ENCODE peak calls at places on chromosomes 13 and 19, in six cellular contexts. One of them, this sample, is unnamed. For H3K27me3, the result is how much of the 10 kb centered on the place peaks cover.

GRCh38 chr13:30845297-30846214 is 60.5 kb upstream of the MEDAG start:
- DNase-seq in esophagus muscularis mucosa: no peak
- DNase-seq in tibial nerve: no peak
- DNase-seq in brain microvascular endothelial cell: no peak
- DNase-seq in cardiac muscle cell: no peak
- DNase-seq in A673: no peak
- DNase-seq in this sample: no peak

GRCh38 chr13:46168341-46168740 is 13.6 kb downstream of the LCP1 start:
- DNase-seq in esophagus muscularis mucosa: no peak
- DNase-seq in tibial nerve: peak
- DNase-seq in brain microvascular endothelial cell: peak
- DNase-seq in cardiac muscle cell: no peak
- DNase-seq in A673: no peak
- DNase-seq in this sample: no peak

GRCh38 chr19:30165228-30165813 is 206.9 kb upstream of the ZNF536 start:
- DNase-seq in esophagus muscularis mucosa: peak
- DNase-seq in tibial nerve: no peak
- DNase-seq in brain microvascular endothelial cell: no peak
- DNase-seq in cardiac muscle cell: no peak
- DNase-seq in A673: no peak
- DNase-seq in this sample: no peak

GRCh38 chr13:67147257-67148218 is 82.6 kb downstream of the PCDH9 start:
- DNase-seq in esophagus muscularis mucosa: no peak
- DNase-seq in tibial nerve: no peak
- DNase-seq in brain microvascular endothelial cell: peak
- DNase-seq in cardiac muscle cell: peak
- DNase-seq in A673: no peak
- DNase-seq in this sample: no peak

GRCh38 chr13:71217827-71218226 is 649.2 kb downstream of the DACH1 start:
- DNase-seq in esophagus muscularis mucosa: no peak
- DNase-seq in tibial nerve: no peak
- DNase-seq in brain microvascular endothelial cell: no peak
- DNase-seq in cardiac muscle cell: no peak
- DNase-seq in A673: no peak
- DNase-seq in this sample: no peak

GRCh38 chr13:56216221-56216620 is 924.5 kb upstream of the PRR20A start:
- DNase-seq in esophagus muscularis mucosa: no peak
- DNase-seq in tibial nerve: no peak
- DNase-seq in brain microvascular endothelial cell: no peak
- DNase-seq in cardiac muscle cell: no peak
- DNase-seq in A673: no peak
- DNase-seq in this sample: no peak

GRCh38 chr19:17775991-17776803 is 18.7 kb upstream of the B3GNT3 start:
- DNase-seq in esophagus muscularis mucosa: no peak
- DNase-seq in tibial nerve: no peak
- DNase-seq in brain microvascular endothelial cell: no peak
- DNase-seq in cardiac muscle cell: no peak
- DNase-seq in A673: no peak
- DNase-seq in this sample: no peak

GRCh38 chr19:55675661-55676354 is 782 bp downstream of the EPN1 start:
- DNase-seq in esophagus muscularis mucosa: no peak
- DNase-seq in tibial nerve: no peak
- DNase-seq in brain microvascular endothelial cell: no peak
- DNase-seq in cardiac muscle cell: no peak
- DNase-seq in A673: no peak
- DNase-seq in this sample: no peak

GRCh38 chr13:20702945-20703784 is at the start of gene IL17D:
- DNase-seq in esophagus muscularis mucosa: no peak
- DNase-seq in tibial nerve: no peak
- DNase-seq in brain microvascular endothelial cell: no peak
- DNase-seq in cardiac muscle cell: peak
- DNase-seq in A673: peak
- DNase-seq in this sample: no peak

GRCh38 chr13:109101550-109102144 is 472.2 kb downstream of the MYO16 start:
- DNase-seq in esophagus muscularis mucosa: no peak
- DNase-seq in tibial nerve: no peak
- DNase-seq in brain microvascular endothelial cell: no peak
- DNase-seq in cardiac muscle cell: no peak
- DNase-seq in A673: no peak
- DNase-seq in this sample: no peak

GRCh38 chr19:4301590-4302237 is 475 bp downstream of the TMIGD2 start:
- DNase-seq in esophagus muscularis mucosa: no peak
- DNase-seq in tibial nerve: no peak
- DNase-seq in brain microvascular endothelial cell: no peak
- DNase-seq in cardiac muscle cell: no peak
- DNase-seq in A673: no peak
- DNase-seq in this sample: no peak

GRCh38 chr13:40388617-40389016 is 277.8 kb downstream of the FOXO1 start:
- DNase-seq in esophagus muscularis mucosa: peak
- DNase-seq in tibial nerve: no peak
- DNase-seq in brain microvascular endothelial cell: peak
- DNase-seq in cardiac muscle cell: no peak
- DNase-seq in A673: no peak
- DNase-seq in this sample: no peak

GRCh38 chr19:39424934-39425333 is 10.8 kb downstream of the RPS16 start:
- DNase-seq in esophagus muscularis mucosa: no peak
- DNase-seq in tibial nerve: no peak
- DNase-seq in brain microvascular endothelial cell: no peak
- DNase-seq in cardiac muscle cell: no peak
- DNase-seq in A673: no peak
- DNase-seq in this sample: no peak

GRCh38 chr19:48249502-48250014 is 6.2 kb downstream of the CARD8 start:
- DNase-seq in esophagus muscularis mucosa: no peak
- DNase-seq in tibial nerve: peak
- DNase-seq in brain microvascular endothelial cell: no peak
- DNase-seq in cardiac muscle cell: no peak
- DNase-seq in A673: peak
- DNase-seq in this sample: no peak

GRCh38 chr19:46660008-46660517 is 919 bp downstream of the DACT3 start:
- DNase-seq in esophagus muscularis mucosa: no peak
- DNase-seq in tibial nerve: no peak
- DNase-seq in brain microvascular endothelial cell: no peak
- DNase-seq in cardiac muscle cell: peak
- DNase-seq in A673: peak
- DNase-seq in this sample: no peak

GRCh38 chr19:45030825-45031224 is 8.0 kb upstream of the CLASRP start:
- DNase-seq in esophagus muscularis mucosa: no peak
- DNase-seq in tibial nerve: no peak
- DNase-seq in brain microvascular endothelial cell: no peak
- DNase-seq in cardiac muscle cell: no peak
- DNase-seq in A673: no peak
- DNase-seq in this sample: no peak

GRCh38 chr13:113562866-113563265 is 21.7 kb upstream of the TFDP1 start:
- DNase-seq in esophagus muscularis mucosa: peak
- DNase-seq in tibial nerve: no peak
- DNase-seq in brain microvascular endothelial cell: no peak
- DNase-seq in cardiac muscle cell: no peak
- DNase-seq in A673: no peak
- DNase-seq in this sample: peak

GRCh38 chr19:14139944-14140343 is 3.6 kb upstream of the ASF1B start:
- DNase-seq in esophagus muscularis mucosa: no peak
- DNase-seq in tibial nerve: no peak
- DNase-seq in brain microvascular endothelial cell: no peak
- DNase-seq in cardiac muscle cell: no peak
- DNase-seq in A673: no peak
- DNase-seq in this sample: no peak

GRCh38 chr13:69474286-69474685 is 633.3 kb upstream of the ATXN8OS start:
- DNase-seq in esophagus muscularis mucosa: no peak
- DNase-seq in tibial nerve: no peak
- DNase-seq in brain microvascular endothelial cell: no peak
- DNase-seq in cardiac muscle cell: no peak
- DNase-seq in A673: no peak
- DNase-seq in this sample: no peak

GRCh38 chr19:10701955-10702307 is 692 bp downstream of the QTRT1 start:
- DNase-seq in esophagus muscularis mucosa: no peak
- DNase-seq in tibial nerve: no peak
- DNase-seq in brain microvascular endothelial cell: no peak
- DNase-seq in cardiac muscle cell: peak
- DNase-seq in A673: peak
- DNase-seq in this sample: no peak

GRCh38 chr13:109924376-109924775 is 138.0 kb upstream of the IRS2 start:
- DNase-seq in esophagus muscularis mucosa: no peak
- DNase-seq in tibial nerve: no peak
- DNase-seq in brain microvascular endothelial cell: no peak
- DNase-seq in cardiac muscle cell: no peak
- DNase-seq in A673: no peak
- DNase-seq in this sample: no peak

GRCh38 chr13:39688699-39689405 is 33.4 kb downstream of the COG6 start:
- DNase-seq in esophagus muscularis mucosa: no peak
- DNase-seq in tibial nerve: no peak
- DNase-seq in brain microvascular endothelial cell: peak
- DNase-seq in cardiac muscle cell: no peak
- DNase-seq in A673: no peak
- DNase-seq in this sample: no peak

GRCh38 chr13:103517066-103517767 is 451.0 kb upstream of the SLC10A2 start:
- DNase-seq in esophagus muscularis mucosa: no peak
- DNase-seq in tibial nerve: no peak
- DNase-seq in brain microvascular endothelial cell: no peak
- DNase-seq in cardiac muscle cell: peak
- DNase-seq in A673: no peak
- DNase-seq in this sample: no peak

GRCh38 chr13:27943951-27944350 is 24.2 kb downstream of the PDX1 start:
- DNase-seq in esophagus muscularis mucosa: peak
- DNase-seq in tibial nerve: no peak
- DNase-seq in brain microvascular endothelial cell: no peak
- DNase-seq in cardiac muscle cell: no peak
- DNase-seq in A673: no peak
- DNase-seq in this sample: no peak
- H3K27me3 ChIP-seq in esophagus muscularis mucosa: under half
- H3K27me3 ChIP-seq in tibial nerve: under half
- H3K27me3 ChIP-seq in brain microvascular endothelial cell: under half
- H3K27me3 ChIP-seq in cardiac muscle cell: under half
- H3K27me3 ChIP-seq in A673: under half
- H3K27me3 ChIP-seq in this sample: under half

DNA sequence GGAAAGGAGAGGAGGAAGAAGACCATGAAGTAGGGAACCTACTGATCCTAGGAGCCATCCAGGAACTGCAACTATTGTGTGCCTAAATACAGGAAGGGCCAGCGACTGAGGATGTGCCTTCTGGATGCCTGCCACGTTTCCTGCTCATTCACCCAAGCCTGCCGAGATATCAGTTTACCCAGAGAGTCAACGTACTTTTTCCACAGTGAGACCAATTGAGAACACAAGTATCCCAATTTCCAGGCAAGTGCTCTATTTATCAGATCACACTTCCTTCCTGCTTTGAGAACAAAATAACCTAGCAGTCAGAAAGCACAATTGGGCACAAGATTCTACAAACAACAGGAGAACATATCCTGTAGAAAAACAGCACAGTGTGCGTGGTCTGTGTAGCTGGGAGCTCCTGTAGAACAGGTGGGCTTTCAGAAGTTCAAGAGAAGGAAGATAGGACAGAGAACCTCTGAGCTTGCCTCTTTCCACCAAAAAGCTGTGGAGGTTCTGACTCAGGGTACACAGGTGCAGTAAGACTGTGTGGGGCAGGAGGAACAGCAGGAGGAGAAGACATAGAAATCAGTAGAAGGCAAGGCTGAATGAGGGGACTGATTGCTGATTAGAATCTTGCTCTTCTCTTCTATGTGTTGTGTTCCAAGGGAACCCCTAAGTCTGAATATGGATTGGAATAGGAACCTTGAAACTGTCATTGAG is 122.6 kb downstream of the AKAP11 start:
- DNase-seq in esophagus muscularis mucosa: no peak
- DNase-seq in tibial nerve: no peak
- DNase-seq in brain microvascular endothelial cell: no peak
- DNase-seq in cardiac muscle cell: no peak
- DNase-seq in A673: no peak
- DNase-seq in this sample: no peak
- H3K27me3 ChIP-seq in esophagus muscularis mucosa: under half
- H3K27me3 ChIP-seq in tibial nerve: under half
- H3K27me3 ChIP-seq in brain microvascular endothelial cell: under half
- H3K27me3 ChIP-seq in cardiac muscle cell: under half
- H3K27me3 ChIP-seq in A673: under half
- H3K27me3 ChIP-seq in this sample: under half

GRCh38 chr19:8334458-8335342 is 8.4 kb downstream of the KANK3 start:
- DNase-seq in esophagus muscularis mucosa: no peak
- DNase-seq in tibial nerve: no peak
- DNase-seq in brain microvascular endothelial cell: no peak
- DNase-seq in cardiac muscle cell: peak
- DNase-seq in A673: peak
- DNase-seq in this sample: no peak
- H3K27me3 ChIP-seq in esophagus muscularis mucosa: under half
- H3K27me3 ChIP-seq in tibial nerve: under half
- H3K27me3 ChIP-seq in brain microvascular endothelial cell: under half
- H3K27me3 ChIP-seq in cardiac muscle cell: half or more
- H3K27me3 ChIP-seq in A673: under half
- H3K27me3 ChIP-seq in this sample: under half

DNA sequence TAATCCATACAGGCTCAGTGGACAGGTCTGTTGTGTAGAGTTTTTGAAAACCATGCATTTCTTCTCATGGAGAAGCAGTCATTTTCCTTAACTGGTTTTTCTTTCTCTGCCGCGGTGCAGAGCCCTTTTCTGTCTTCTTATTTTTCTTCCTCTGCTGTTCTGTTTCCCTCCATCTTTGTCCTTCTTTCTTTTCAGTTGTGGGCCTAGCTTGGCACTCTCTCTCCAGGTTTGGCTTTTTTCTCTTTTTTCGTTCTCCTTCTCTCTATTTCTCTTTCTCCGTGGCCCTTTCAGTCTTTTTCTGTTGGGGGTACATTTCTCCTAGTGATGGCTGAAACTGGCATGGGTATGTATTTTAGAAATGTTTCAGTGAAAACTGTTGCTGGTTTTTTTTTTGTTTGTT is 24.1 kb downstream of the NFIX start:
- DNase-seq in esophagus muscularis mucosa: no peak
- DNase-seq in tibial nerve: no peak
- DNase-seq in brain microvascular endothelial cell: no peak
- DNase-seq in cardiac muscle cell: no peak
- DNase-seq in A673: no peak
- DNase-seq in this sample: no peak
- H3K27me3 ChIP-seq in esophagus muscularis mucosa: under half
- H3K27me3 ChIP-seq in tibial nerve: under half
- H3K27me3 ChIP-seq in brain microvascular endothelial cell: under half
- H3K27me3 ChIP-seq in cardiac muscle cell: half or more
- H3K27me3 ChIP-seq in A673: under half
- H3K27me3 ChIP-seq in this sample: under half

DNA sequence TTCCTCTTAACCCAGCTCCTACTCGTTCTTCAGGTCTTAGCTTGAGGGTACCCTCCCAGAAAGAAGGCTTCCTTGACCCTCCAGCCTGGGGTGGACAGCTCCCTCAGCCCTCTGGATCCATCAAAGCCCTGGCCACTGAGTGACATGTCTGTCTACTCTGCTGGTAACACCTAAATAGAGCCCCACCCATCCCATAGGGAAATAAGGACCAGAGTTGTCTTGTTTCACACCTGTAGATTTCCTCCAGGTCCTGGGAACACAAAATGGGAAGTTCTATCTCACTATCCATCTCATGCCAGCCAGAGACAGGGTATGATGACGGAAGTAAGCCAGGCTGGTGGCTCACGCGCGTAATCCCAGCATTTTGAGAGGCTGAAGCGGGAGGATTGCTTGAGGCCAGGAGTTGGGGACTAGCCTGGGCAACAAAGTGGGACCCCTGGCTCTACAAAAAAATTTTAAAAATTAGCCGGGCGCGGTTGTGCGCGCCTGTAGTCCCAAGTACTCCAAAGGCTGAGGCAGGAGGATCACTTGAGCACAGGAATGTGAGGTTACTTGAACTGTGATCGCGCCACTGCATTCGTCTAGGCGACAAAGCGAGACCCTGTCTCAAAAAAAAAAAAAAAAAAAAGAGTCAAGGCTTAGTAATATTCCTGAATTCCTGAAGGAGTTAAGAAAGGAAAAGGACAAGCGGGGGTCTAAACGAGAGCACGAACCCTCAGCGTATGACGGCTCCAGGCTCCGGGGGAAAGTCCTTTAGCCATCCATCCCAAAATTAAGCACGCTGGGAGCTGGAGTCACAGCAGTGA is 544 bp upstream of the CCDC97 start:
- DNase-seq in esophagus muscularis mucosa: no peak
- DNase-seq in tibial nerve: no peak
- DNase-seq in brain microvascular endothelial cell: no peak
- DNase-seq in cardiac muscle cell: no peak
- DNase-seq in A673: no peak
- DNase-seq in this sample: no peak
- H3K27me3 ChIP-seq in esophagus muscularis mucosa: under half
- H3K27me3 ChIP-seq in tibial nerve: under half
- H3K27me3 ChIP-seq in brain microvascular endothelial cell: under half
- H3K27me3 ChIP-seq in cardiac muscle cell: under half
- H3K27me3 ChIP-seq in A673: under half
- H3K27me3 ChIP-seq in this sample: under half